ENCODE peak calls at places on chromosomes 5 and 9, in five cellular contexts. U is heart left ventricle, D is left cardiac atrium, X is EH, B is nephron progenitor cell. W is an unnamed sample.

GRCh38 chr9:77417570-77417969 is 230.6 kb downstream of the GNA14 start:
- DNase-seq in U (no peak), D (no peak), X (peak), B (no peak), W (peak)

GRCh38 chr5:124976086-124976485 is 229.6 kb upstream of the ZNF608 start:
- DNase-seq in U (no peak), D (no peak), X (no peak), B (no peak), W (no peak)

GRCh38 chr5:37717613-37718431 is 122.0 kb downstream of the GDNF start:
- DNase-seq in U (peak), D (peak), X (peak), B (peak), W (peak)

GRCh38 chr5:104326966-104327365 is 764.4 kb upstream of the NUDT12 start:
- DNase-seq in U (no peak), D (no peak), X (no peak), B (no peak), W (no peak)

GRCh38 chr5:18772475-18772874 is 1138.2 kb downstream of the TAF11L14 start:
- DNase-seq in U (no peak), D (no peak), X (no peak), B (no peak), W (no peak)

GRCh38 chr5:157924931-157925729 is 66.2 kb upstream of the CLINT1 start:
- DNase-seq in U (no peak), D (no peak), X (no peak), B (no peak), W (no peak)

GRCh38 chr5:157561105-157561504 is 14.5 kb downstream of the ADAM19 start:
- DNase-seq in U (peak), D (peak), X (peak), B (no peak), W (no peak)

GRCh38 chr5:169941542-169941941 is 38.8 kb downstream of the INSYN2B start:
- DNase-seq in U (no peak), D (no peak), X (no peak), B (no peak), W (no peak)

GRCh38 chr9:126450537-126451205 is 124.0 kb downstream of the MVB12B start:
- DNase-seq in U (no peak), D (no peak), X (peak), B (no peak), W (no peak)

GRCh38 chr9:88872171-88872946 is 118.9 kb upstream of the S1PR3 start:
- DNase-seq in U (no peak), D (no peak), X (peak), B (no peak), W (peak)

GRCh38 chr5:170757182-170757601 is 26.3 kb upstream of the GABRP start:
- DNase-seq in U (no peak), D (no peak), X (peak), B (no peak), W (peak)

GRCh38 chr9:76652894-76653293 is 111.3 kb upstream of the PCA3 start:
- DNase-seq in U (no peak), D (no peak), X (peak), B (no peak), W (no peak)

GRCh38 chr5:31692561-31693221 is 53.8 kb downstream of the PDZD2 start:
- DNase-seq in U (peak), D (peak), X (no peak), B (no peak), W (no peak)

GRCh38 chr5:146872191-146872590 is 6.4 kb downstream of the PPP2R2B start:
- DNase-seq in U (no peak), D (no peak), X (no peak), B (no peak), W (no peak)

GRCh38 chr9:124381073-124381945 is 33.9 kb downstream of the PSMB7 start:
- DNase-seq in U (no peak), D (no peak), X (peak), B (no peak), W (peak)

W was measured in lung microvascular endothelial cell.